ENCODE peak calls at places on chromosomes 13 and 19, in ten cellular contexts. G is foreskin fibroblast, C is fibroblast of pulmonary artery, X is HepG2, O is fibroblast of villous mesenchyme, N is WTC11, Z is cardiac fibroblast, K is neural crest cell, Y is ovary, H is Calu3. S is an unnamed sample.

GRCh38 chr13:24215732-24216131 is 55.2 kb downstream of the SPATA13 start:
- DNase-seq in G (peak), C (peak), H (no peak), O (peak), K (no peak), N (no peak), X (no peak), Y (peak), Z (peak), S (no peak)

GRCh38 chr19:58545286-58546068 is 1.6 kb downstream of the TRIM28 start:
- DNase-seq in X (no peak), O (no peak), G (no peak), H (no peak), C (no peak), Y (no peak), K (no peak), Z (no peak), N (no peak), S (no peak)

GRCh38 chr13:40666905-40667621 is 622 bp upstream of the FOXO1 start:
- DNase-seq in H (peak), G (no peak), Y (peak), O (no peak), C (no peak), X (peak), K (peak), N (peak), Z (no peak), S (peak)

GRCh38 chr13:21022056-21022693 is 39.2 kb downstream of the LATS2 start:
- DNase-seq in N (no peak), O (no peak), K (no peak), Y (no peak), Z (no peak), C (no peak), X (peak), G (no peak), H (no peak), S (no peak)

GRCh38 chr19:15321739-15322138 is 10.6 kb downstream of the BRD4 start:
- DNase-seq in N (no peak), C (no peak), K (no peak), Y (no peak), O (no peak), Z (no peak), H (no peak), G (no peak), X (no peak), S (no peak)

GRCh38 chr13:70568571-70568970 is 460.3 kb upstream of the KLHL1 start:
- DNase-seq in Z (peak), N (no peak), C (peak), K (peak), O (peak), H (no peak), G (peak), Y (no peak), X (peak), S (peak)

GRCh38 chr19:36009220-36009619 is 607 bp upstream of the SYNE4 start:
- DNase-seq in Y (peak), C (peak), X (no peak), O (peak), K (peak), H (peak), N (peak), G (peak), Z (peak), S (peak)

GRCh38 chr19:6766357-6767080 is 716 bp downstream of the SH2D3A start:
- DNase-seq in H (no peak), Z (no peak), Y (no peak), G (no peak), N (no peak), K (no peak), C (no peak), X (no peak), O (no peak), S (no peak)

GRCh38 chr19:52453324-52454094 is at the start of gene ZNF578:
- DNase-seq in H (no peak), N (peak), O (peak), X (no peak), K (no peak), Z (peak), Y (peak), G (peak), C (peak), S (peak)

GRCh38 chr19:5096536-5096935 is 127.6 kb downstream of the KDM4B start:
- DNase-seq in Z (no peak), N (no peak), O (no peak), G (no peak), C (no peak), H (no peak), Y (no peak), X (no peak), K (no peak), S (no peak)

GRCh38 chr13:66661336-66661735 is 568.8 kb downstream of the PCDH9 start:
- DNase-seq in C (no peak), K (no peak), Z (no peak), X (no peak), O (no peak), H (no peak), Y (no peak), G (no peak), N (no peak), S (no peak)

GRCh38 chr19:8366961-8367326 is 3.0 kb downstream of the ANGPTL4 start:
- DNase-seq in C (peak), X (no peak), H (no peak), Y (peak), K (no peak), Z (peak), G (no peak), O (peak), N (no peak), S (no peak)

GRCh38 chr13:27375686-27376326 is 48.6 kb upstream of the GTF3A start:
- DNase-seq in Y (peak), H (peak), N (peak), O (peak), X (peak), G (peak), K (peak), C (peak), Z (peak), S (peak)

GRCh38 chr13:20460744-20461143 is 64.9 kb downstream of the CRYL1 start:
- DNase-seq in N (no peak), C (no peak), G (no peak), K (no peak), Y (no peak), H (no peak), Z (no peak), O (no peak), X (no peak), S (no peak)

GRCh38 chr19:48350856-48351255 is 12.9 kb downstream of the TMEM143 start:
- DNase-seq in C (no peak), H (no peak), Y (no peak), K (no peak), X (no peak), O (no peak), G (no peak), Z (no peak), N (no peak), S (no peak)

GRCh38 chr13:78193853-78194252 is 275.2 kb upstream of the EDNRB start:
- DNase-seq in K (no peak), Z (no peak), H (no peak), C (no peak), N (no peak), O (no peak), X (no peak), Y (no peak), G (no peak), S (no peak)

GRCh38 chr13:114118763-114119123 is 13.7 kb downstream of the RASA3 start:
- DNase-seq in N (no peak), Z (peak), H (peak), O (peak), Y (no peak), X (no peak), K (no peak), C (peak), G (no peak), S (no peak)

GRCh38 chr19:6668696-6669095 is 1.3 kb downstream of the TNFSF14 start:
- DNase-seq in Z (no peak), N (no peak), X (no peak), C (no peak), Y (no peak), K (no peak), G (no peak), H (no peak), O (no peak), S (no peak)

GRCh38 chr13:45180713-45181601 is 19.9 kb downstream of the KCTD4 start:
- DNase-seq in Z (peak), H (no peak), K (no peak), Y (no peak), G (no peak), C (no peak), N (no peak), X (no peak), O (no peak), S (no peak)

GRCh38 chr19:17751103-17751911 is at the start of gene FCHO1:
- DNase-seq in O (no peak), Z (no peak), X (peak), C (no peak), Y (no peak), G (no peak), N (no peak), H (no peak), K (no peak), S (peak)

GRCh38 chr13:95882121-95882520 is 171.1 kb downstream of the UGGT2 start:
- DNase-seq in Z (no peak), H (no peak), N (no peak), K (no peak), Y (no peak), C (no peak), X (no peak), G (no peak), O (no peak), S (no peak)

GRCh38 chr19:7356899-7357627 is 8.3 kb downstream of the ARHGEF18 start:
- DNase-seq in X (no peak), Z (no peak), H (no peak), G (no peak), N (no peak), Y (no peak), K (no peak), C (no peak), O (no peak), S (no peak)

GRCh38 chr13:113092776-113093579 is 12.6 kb upstream of the F7 start:
- DNase-seq in X (no peak), Z (no peak), N (no peak), O (no peak), C (no peak), H (no peak), Y (no peak), G (no peak), K (no peak), S (no peak)

GRCh38 chr19:17543991-17544390 is 11.5 kb upstream of the COLGALT1 start:
- DNase-seq in Y (no peak), H (no peak), X (no peak), O (no peak), Z (no peak), C (no peak), K (no peak), N (no peak), G (no peak), S (no peak)

GRCh38 chr13:67101730-67102467 is 128.2 kb downstream of the PCDH9 start:
- DNase-seq in O (peak), N (no peak), K (no peak), Z (peak), C (no peak), H (no peak), G (no peak), Y (no peak), X (no peak), S (no peak)

GRCh38 chr19:35090160-35090794 is 25.3 kb upstream of the FXYD3 start:
- DNase-seq in Z (peak), X (peak), K (peak), N (peak), C (peak), O (peak), Y (peak), H (peak), G (peak), S (peak)

GRCh38 chr13:28483313-28483931 is 11.5 kb downstream of the FLT1 start:
- DNase-seq in H (no peak), O (peak), C (no peak), Z (no peak), G (no peak), X (no peak), N (no peak), Y (no peak), K (no peak), S (no peak)

GRCh38 chr13:51583469-51583874 is 790 bp upstream of the WDFY2 start:
- DNase-seq in N (no peak), Y (peak), H (no peak), G (no peak), X (no peak), Z (no peak), C (no peak), K (no peak), O (no peak), S (no peak)

GRCh38 chr13:77810430-77810829 is 108.2 kb downstream of the EDNRB start:
- DNase-seq in Y (no peak), X (no peak), N (no peak), H (no peak), K (no peak), C (peak), G (no peak), O (peak), Z (peak), S (peak)

DNA sequence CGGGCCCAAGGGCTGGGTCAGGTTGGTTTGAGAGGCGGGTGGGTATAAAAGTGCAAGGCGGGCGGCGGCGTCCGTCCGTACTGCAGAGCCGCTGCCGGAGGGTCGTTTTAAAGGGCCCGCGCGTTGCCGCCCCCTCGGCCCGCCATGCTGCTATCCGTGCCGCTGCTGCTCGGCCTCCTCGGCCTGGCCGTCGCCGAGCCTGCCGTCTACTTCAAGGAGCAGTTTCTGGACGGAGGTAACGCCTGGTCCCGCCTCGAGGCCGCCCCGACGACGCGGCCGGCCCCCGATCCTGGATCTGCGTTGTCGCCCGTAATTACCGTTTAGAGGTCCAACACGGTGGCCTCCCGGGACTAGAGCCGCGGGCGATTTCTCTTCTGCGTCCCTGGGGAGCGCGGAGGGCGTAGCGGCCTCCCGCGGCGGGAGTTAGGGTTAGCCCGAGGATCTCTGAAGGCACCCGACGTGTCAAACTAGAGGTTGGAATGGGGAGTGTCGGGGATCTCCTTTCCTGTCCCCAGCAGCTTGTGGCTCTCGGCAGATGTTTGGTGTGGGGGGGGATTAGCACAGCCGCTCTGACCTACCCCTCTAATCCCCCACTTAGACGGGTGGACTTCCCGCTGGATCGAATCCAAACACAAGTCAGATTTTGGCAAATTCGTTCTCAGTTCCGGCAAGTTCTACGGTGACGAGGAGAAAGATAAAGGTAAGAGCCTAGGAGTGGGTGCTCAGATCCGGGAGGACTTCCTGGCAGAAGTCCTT is at the start of gene CALR:
- DNase-seq in N (no peak), Z (peak), X (no peak), H (peak), C (peak), O (peak), Y (no peak), G (no peak), K (no peak), S (no peak)
- TF ChIP-seq CTCF in N (no peak), Z (peak), X (no peak), H (no peak), C (peak), O (peak), Y (peak), G (peak), K (peak), S (peak)

GRCh38 chr19:42423462-42424344 is 3.5 kb downstream of the LIPE start:
- DNase-seq in K (peak), C (peak), O (peak), N (peak), H (peak), G (peak), Y (peak), Z (peak), X (no peak), S (peak)

GRCh38 chr19:42426643-42427042 is 545 bp downstream of the LIPE start:
- DNase-seq in X (no peak), C (no peak), O (no peak), Y (no peak), H (no peak), Z (no peak), K (no peak), N (no peak), G (no peak), S (no peak)

GRCh38 chr19:42422576-42423461 is 4.4 kb downstream of the LIPE start:
- DNase-seq in C (no peak), Y (no peak), N (peak), H (peak), K (peak), Z (no peak), O (no peak), G (no peak), X (peak), S (peak)

GRCh38 chr19:42424345-42424707 is 2.9 kb downstream of the LIPE start:
- DNase-seq in H (no peak), Z (no peak), O (no peak), X (no peak), G (no peak), C (no peak), N (no peak), K (no peak), Y (no peak), S (no peak)

GRCh38 chr19:42424712-42425131 is 2.5 kb downstream of the LIPE start:
- DNase-seq in G (no peak), X (peak), Y (no peak), C (no peak), N (peak), O (no peak), Z (no peak), H (no peak), K (no peak), S (no peak)
- TF ChIP-seq CTCF in G (no peak), X (peak), Y (no peak), C (peak), N (no peak), O (peak), Z (peak), H (no peak), K (peak), S (no peak)

GRCh38 chr13:110073982-110074381 is 233.0 kb downstream of the COL4A1 start:
- DNase-seq in X (no peak), C (no peak), G (no peak), K (no peak), Z (no peak), H (no peak), O (no peak), N (no peak), Y (no peak), S (no peak)
- TF ChIP-seq CTCF in X (no peak), C (no peak), G (no peak), K (no peak), Z (no peak), H (no peak), O (peak), N (no peak), Y (no peak), S (no peak)

GRCh38 chr13:100722517-100722916 is 47.9 kb upstream of the TMTC4 start:
- DNase-seq in K (no peak), N (no peak), C (no peak), O (no peak), H (no peak), X (no peak), G (no peak), Z (no peak), Y (no peak), S (no peak)
- TF ChIP-seq CTCF in K (no peak), N (no peak), C (no peak), O (no peak), H (no peak), X (peak), G (no peak), Z (no peak), Y (no peak), S (no peak)

DNA sequence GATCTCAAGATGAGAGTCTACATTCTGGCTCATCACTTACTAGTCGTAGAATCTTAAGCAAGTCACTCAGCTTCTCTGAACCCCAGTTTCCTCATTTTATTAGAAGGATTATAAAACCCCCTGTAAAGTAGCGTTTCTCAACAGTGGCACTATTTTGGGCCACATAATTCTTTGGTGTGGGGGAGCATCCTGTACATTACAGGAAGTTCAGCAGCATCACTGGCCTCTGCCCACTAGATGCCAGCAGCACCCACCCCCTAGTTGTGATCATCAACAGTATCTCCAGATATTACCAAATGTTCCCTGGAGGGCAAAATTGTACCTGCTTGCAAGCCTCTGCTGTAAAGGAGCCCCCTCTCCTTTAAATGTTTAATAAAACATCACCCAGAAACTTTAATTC is 22.6 kb downstream of the STARD13 start:
- DNase-seq in O (no peak), X (no peak), C (no peak), Z (no peak), G (no peak), Y (no peak), N (no peak), K (no peak), H (no peak), S (no peak)
- TF ChIP-seq CTCF in O (peak), X (peak), C (peak), Z (peak), G (no peak), Y (no peak), N (no peak), K (no peak), H (no peak), S (no peak)

GRCh38 chr19:28526042-28526441 is 686.9 kb downstream of the UQCRFS1 start:
- DNase-seq in G (no peak), C (no peak), H (no peak), N (no peak), K (no peak), Y (no peak), O (no peak), X (no peak), Z (no peak), S (no peak)

GRCh38 chr19:28534740-28535351 is 678.1 kb downstream of the UQCRFS1 start:
- DNase-seq in X (no peak), Z (no peak), H (no peak), G (no peak), N (no peak), K (no peak), C (no peak), Y (no peak), O (no peak), S (no peak)

GRCh38 chr19:28532765-28533341 is 680.1 kb downstream of the UQCRFS1 start:
- DNase-seq in Z (no peak), X (no peak), G (no peak), O (no peak), H (no peak), C (no peak), Y (no peak), K (no peak), N (no peak), S (no peak)

GRCh38 chr19:28531979-28532378 is 681.0 kb downstream of the UQCRFS1 start:
- DNase-seq in G (no peak), Y (no peak), C (no peak), H (no peak), N (no peak), Z (no peak), K (no peak), O (no peak), X (no peak), S (no peak)

DNA sequence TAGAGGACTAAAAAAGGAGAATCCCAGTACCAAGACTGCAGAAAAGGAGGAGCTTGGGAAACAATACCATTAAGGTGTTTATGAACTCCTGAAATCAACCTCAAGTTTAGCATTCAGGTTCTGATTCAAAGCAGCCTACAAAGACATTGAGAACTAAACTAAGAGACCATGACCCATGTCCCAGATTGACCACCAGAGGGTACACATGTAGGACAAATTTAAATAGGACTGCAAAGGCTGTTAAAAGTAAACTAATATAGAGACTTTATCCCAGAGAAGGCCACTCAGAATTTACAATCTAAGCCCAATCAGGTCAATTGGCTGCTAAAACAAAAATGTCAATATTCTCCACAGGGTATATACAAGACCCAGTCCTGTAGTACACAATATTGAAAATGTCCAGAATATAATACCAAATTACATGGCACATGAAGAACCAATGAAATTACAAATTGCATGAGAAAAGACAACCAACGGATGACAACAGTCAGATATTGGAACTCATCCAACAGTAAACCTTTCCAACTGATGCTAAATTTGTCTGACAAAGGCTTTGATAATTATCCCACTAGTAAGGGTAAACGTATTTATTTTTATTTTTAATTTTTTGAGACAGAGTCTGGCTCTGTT is 682.4 kb downstream of the UQCRFS1 start:
- DNase-seq in Y (no peak), H (no peak), O (no peak), Z (no peak), K (no peak), N (no peak), C (no peak), G (no peak), X (no peak), S (no peak)
- TF ChIP-seq CTCF in Y (no peak), H (no peak), O (no peak), Z (no peak), K (no peak), N (no peak), C (no peak), G (no peak), X (no peak), S (no peak)